ENCODE peak calls at places on chromosome 16, in ten cellular contexts. K is nephron progenitor cell, G is esophagus squamous epithelium, Q is progenitor cell of endocrine pancreas, J is fibroblast of lung, C is A549, I is AG10803, R is astrocyte, P is heart left ventricle, U is Peyer's patch. H is an unnamed sample.

GRCh38 chr16:86117756-86118155 is 218.8 kb downstream of the IRF8 start:
- DNase-seq in K (peak), G (no peak), Q (no peak), J (no peak), C (no peak), I (peak), R (no peak), P (no peak), U (no peak), H (no peak)

GRCh38 chr16:29729116-29729521 is 16.7 kb downstream of the C16orf54 start:
- DNase-seq in K (peak), G (no peak), Q (no peak), J (peak), C (peak), I (peak), R (peak), P (no peak), U (no peak), H (no peak)

GRCh38 chr16:87653234-87653633 is 50.9 kb downstream of the JPH3 start:
- DNase-seq in K (no peak), G (no peak), Q (no peak), J (peak), C (peak), I (no peak), R (no peak), P (no peak), U (no peak), H (no peak)

GRCh38 chr16:12601290-12601900 is 202.3 kb downstream of the CPPED1 start:
- DNase-seq in K (no peak), G (no peak), Q (no peak), J (no peak), C (no peak), I (no peak), R (no peak), P (no peak), U (no peak), H (no peak)

GRCh38 chr16:19644877-19645276 is 73.2 kb downstream of the KNOP1 start:
- DNase-seq in K (no peak), G (no peak), Q (no peak), J (no peak), C (no peak), I (no peak), R (no peak), P (peak), U (no peak), H (no peak)

GRCh38 chr16:84193480-84193879 is 2.5 kb downstream of the ADAD2 start:
- DNase-seq in K (no peak), G (no peak), Q (no peak), J (no peak), C (no peak), I (no peak), R (no peak), P (no peak), U (no peak), H (no peak)

GRCh38 chr16:84905965-84906460 is 86.2 kb downstream of the CRISPLD2 start:
- DNase-seq in K (no peak), G (no peak), Q (no peak), J (no peak), C (no peak), I (no peak), R (no peak), P (no peak), U (no peak), H (no peak)

GRCh38 chr16:85430523-85431381 is 182.4 kb upstream of the GSE1 start:
- DNase-seq in K (peak), G (no peak), Q (no peak), J (no peak), C (no peak), I (no peak), R (no peak), P (peak), U (no peak), H (no peak)

GRCh38 chr16:2511128-2511785 is 2.5 kb upstream of the ATP6V0C start:
- DNase-seq in K (peak), G (no peak), Q (no peak), J (peak), C (no peak), I (peak), R (peak), P (no peak), U (no peak), H (no peak)

GRCh38 chr16:80250376-80250775 is 290.4 kb upstream of the DYNLRB2 start:
- DNase-seq in K (no peak), G (no peak), Q (no peak), J (no peak), C (no peak), I (no peak), R (no peak), P (no peak), U (no peak), H (no peak)

GRCh38 chr16:70380205-70380918 is 33.7 kb downstream of the DDX19A start:
- DNase-seq in K (peak), G (no peak), Q (peak), J (peak), C (peak), I (peak), R (peak), P (peak), U (peak), H (peak)

GRCh38 chr16:70381604-70382342 is 35.1 kb downstream of the DDX19A start:
- DNase-seq in K (no peak), G (no peak), Q (peak), J (no peak), C (no peak), I (no peak), R (no peak), P (no peak), U (no peak), H (no peak)

GRCh38 chr16:70383421-70383960 is 36.8 kb downstream of the DDX19A start:
- DNase-seq in K (no peak), G (no peak), Q (no peak), J (no peak), C (no peak), I (no peak), R (no peak), P (no peak), U (no peak), H (no peak)

GRCh38 chr16:70378869-70379493 is 32.3 kb downstream of the DDX19A start:
- DNase-seq in K (no peak), G (no peak), Q (no peak), J (no peak), C (no peak), I (no peak), R (no peak), P (no peak), U (no peak), H (no peak)

GRCh38 chr16:70380919-70381603 is 34.4 kb downstream of the DDX19A start:
- DNase-seq in K (peak), G (peak), Q (peak), J (peak), C (peak), I (peak), R (peak), P (peak), U (peak), H (peak)
- TF ChIP-seq CTCF in K (no peak), G (no peak), Q (peak), J (peak), C (peak), I (peak), R (no peak), P (peak), U (no peak), H (no peak)

GRCh38 chr16:8936421-8936820 is 27.3 kb downstream of the USP7 start:
- DNase-seq in K (peak), G (no peak), Q (peak), J (peak), C (peak), I (no peak), R (peak), P (no peak), U (peak), H (peak)
- TF ChIP-seq CTCF in K (peak), G (peak), Q (peak), J (peak), C (peak), I (peak), R (peak), P (peak), U (no peak), H (peak)

DNA sequence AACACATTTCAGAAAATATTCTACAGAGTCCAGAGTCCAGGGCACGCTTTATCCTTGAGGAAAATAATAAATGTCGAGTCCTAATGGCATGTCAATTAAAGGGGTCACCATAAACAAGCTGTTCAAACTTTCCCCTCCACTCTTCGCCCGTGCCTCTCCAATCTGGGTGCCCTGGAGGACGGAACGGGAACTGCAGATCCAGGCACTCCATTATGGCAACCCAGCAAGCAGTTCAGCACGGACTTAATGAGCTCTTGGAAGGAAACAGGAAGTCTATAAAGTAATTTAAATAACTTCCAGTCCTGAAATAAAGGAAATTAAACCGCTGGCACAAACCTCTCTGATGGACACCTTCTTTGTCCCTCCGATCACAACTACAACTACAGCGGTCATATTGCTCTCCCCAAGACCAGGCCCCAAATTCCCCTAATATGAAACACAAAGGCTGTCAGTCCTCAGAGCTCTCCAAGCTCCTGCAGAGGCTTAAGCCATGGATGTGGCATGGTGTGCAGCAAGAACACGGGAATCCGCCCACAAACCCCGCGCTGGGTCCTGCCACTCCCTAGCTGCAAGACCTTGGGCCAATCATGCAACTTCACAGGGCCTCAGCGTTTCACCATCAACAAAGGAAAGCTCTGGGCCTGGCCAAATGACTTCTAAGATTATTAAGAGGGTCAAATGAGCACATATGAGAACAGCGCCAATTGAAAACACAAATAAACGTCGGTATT is 52.6 kb downstream of the ZFHX3 start:
- DNase-seq in K (peak), G (no peak), Q (no peak), J (no peak), C (peak), I (no peak), R (no peak), P (no peak), U (no peak), H (no peak)
- TF ChIP-seq CTCF in K (peak), G (no peak), Q (peak), J (peak), C (peak), I (peak), R (peak), P (peak), U (no peak), H (peak)

DNA sequence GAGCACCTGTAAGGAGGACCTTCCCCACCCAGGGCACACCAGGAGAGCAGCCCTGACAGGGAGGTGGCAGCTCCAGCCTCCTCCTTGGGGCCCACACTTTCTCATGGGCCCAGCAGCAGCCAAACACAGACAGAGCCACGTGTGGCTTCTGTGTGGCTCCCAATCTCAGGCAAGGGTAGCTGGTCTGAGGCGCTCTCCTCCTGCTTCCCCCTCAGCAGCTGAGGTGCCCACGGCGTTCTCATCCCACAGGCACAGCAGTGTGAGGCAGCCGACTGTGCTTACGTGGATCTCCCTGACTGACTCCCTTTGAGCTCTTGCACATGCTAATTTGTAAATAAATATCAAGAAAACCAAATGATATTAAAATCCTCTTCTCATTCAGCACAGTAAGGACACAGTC is 30.9 kb downstream of the CMTM3 start:
- DNase-seq in K (no peak), G (no peak), Q (no peak), J (no peak), C (no peak), I (no peak), R (no peak), P (no peak), U (no peak), H (no peak)
- TF ChIP-seq CTCF in K (no peak), G (no peak), Q (no peak), J (no peak), C (no peak), I (no peak), R (no peak), P (no peak), U (no peak), H (no peak)

DNA sequence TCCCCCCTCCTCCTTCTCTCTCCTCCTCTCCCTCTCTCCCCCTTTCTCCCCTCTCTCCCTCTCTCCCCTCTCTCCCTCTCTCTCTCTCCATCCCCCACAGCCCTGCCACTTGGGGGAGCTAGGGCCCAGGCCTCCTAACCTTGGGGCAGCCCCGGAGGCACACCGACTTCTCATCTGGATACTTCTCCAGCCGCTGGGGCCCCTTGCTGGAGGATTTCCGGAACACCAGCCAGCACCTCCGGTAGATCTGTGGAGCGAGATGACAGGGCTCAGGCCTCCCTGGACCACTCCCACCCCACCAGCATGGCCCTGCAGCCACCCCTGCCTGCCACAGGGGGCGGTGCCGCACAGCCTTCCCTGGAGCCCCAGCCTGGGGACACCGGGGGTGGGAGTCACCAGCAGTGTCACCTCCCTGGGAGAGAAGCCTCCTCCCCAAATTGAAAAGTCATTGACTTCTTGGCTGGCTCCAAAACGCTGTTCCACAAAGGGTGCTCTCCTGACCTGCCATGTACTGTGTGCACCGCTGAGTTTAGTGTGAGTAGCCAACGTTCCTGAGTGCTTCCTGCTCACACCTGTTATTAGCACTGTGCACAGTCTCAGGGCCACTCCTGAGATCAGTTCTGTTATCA is 10.5 kb downstream of the DOK4 start:
- DNase-seq in K (peak), G (no peak), Q (peak), J (peak), C (peak), I (no peak), R (peak), P (no peak), U (peak), H (peak)
- TF ChIP-seq CTCF in K (peak), G (no peak), Q (peak), J (no peak), C (peak), I (no peak), R (peak), P (peak), U (peak), H (peak)